ENCODE peak calls at places on chromosome 13, in seven cellular contexts. One of them, this sample, is unnamed. For H3K4me1, the result is how much of the 10 kb centered on the place peaks cover.

GRCh38 chr13:30121244-30121643 is 186.1 kb downstream of the KATNAL1 start:
- DNase-seq in HCT116: no peak
- DNase-seq in tibial nerve: no peak
- DNase-seq in A549: no peak
- DNase-seq in BE2C: no peak
- DNase-seq in cardiac muscle cell: no peak
- DNase-seq in right atrium auricular region: no peak
- DNase-seq in this sample: no peak

GRCh38 chr13:30905932-30906383 is at the start of gene MEDAG:
- DNase-seq in HCT116: no peak
- DNase-seq in tibial nerve: peak
- DNase-seq in A549: no peak
- DNase-seq in BE2C: no peak
- DNase-seq in cardiac muscle cell: no peak
- DNase-seq in right atrium auricular region: peak
- DNase-seq in this sample: peak

GRCh38 chr13:51995677-51996551 is 15.3 kb downstream of the ATP7B start:
- DNase-seq in HCT116: no peak
- DNase-seq in tibial nerve: no peak
- DNase-seq in A549: no peak
- DNase-seq in BE2C: no peak
- DNase-seq in cardiac muscle cell: no peak
- DNase-seq in right atrium auricular region: no peak
- DNase-seq in this sample: peak

GRCh38 chr13:27425151-27425917 is 915 bp downstream of the GTF3A start:
- DNase-seq in HCT116: no peak
- DNase-seq in tibial nerve: no peak
- DNase-seq in A549: no peak
- DNase-seq in BE2C: no peak
- DNase-seq in cardiac muscle cell: no peak
- DNase-seq in right atrium auricular region: no peak
- DNase-seq in this sample: peak

GRCh38 chr13:84896128-84896527 is 903.1 kb downstream of the SLITRK6 start:
- DNase-seq in HCT116: peak
- DNase-seq in tibial nerve: no peak
- DNase-seq in A549: peak
- DNase-seq in BE2C: peak
- DNase-seq in cardiac muscle cell: peak
- DNase-seq in right atrium auricular region: no peak
- DNase-seq in this sample: peak

GRCh38 chr13:80086304-80086721 is 254.6 kb downstream of the SPRY2 start:
- DNase-seq in HCT116: no peak
- DNase-seq in tibial nerve: no peak
- DNase-seq in A549: peak
- DNase-seq in BE2C: no peak
- DNase-seq in cardiac muscle cell: no peak
- DNase-seq in right atrium auricular region: no peak
- DNase-seq in this sample: peak

GRCh38 chr13:81017525-81018152 is 676.7 kb upstream of the SPRY2 start:
- DNase-seq in HCT116: peak
- DNase-seq in tibial nerve: no peak
- DNase-seq in A549: peak
- DNase-seq in BE2C: no peak
- DNase-seq in cardiac muscle cell: peak
- DNase-seq in right atrium auricular region: no peak
- DNase-seq in this sample: no peak

GRCh38 chr13:33730147-33730546 is 87.8 kb upstream of the RFC3 start:
- DNase-seq in HCT116: no peak
- DNase-seq in tibial nerve: no peak
- DNase-seq in A549: no peak
- DNase-seq in BE2C: no peak
- DNase-seq in cardiac muscle cell: no peak
- DNase-seq in right atrium auricular region: no peak
- DNase-seq in this sample: no peak

GRCh38 chr13:108834193-108834592 is 204.8 kb downstream of the MYO16 start:
- DNase-seq in HCT116: peak
- DNase-seq in tibial nerve: no peak
- DNase-seq in A549: no peak
- DNase-seq in BE2C: no peak
- DNase-seq in cardiac muscle cell: no peak
- DNase-seq in right atrium auricular region: no peak
- DNase-seq in this sample: no peak

GRCh38 chr13:102040812-102041211 is 361.0 kb downstream of the FGF14 start:
- DNase-seq in HCT116: no peak
- DNase-seq in tibial nerve: no peak
- DNase-seq in A549: no peak
- DNase-seq in BE2C: no peak
- DNase-seq in cardiac muscle cell: no peak
- DNase-seq in right atrium auricular region: no peak
- DNase-seq in this sample: no peak

GRCh38 chr13:48790996-48791395 is 137.3 kb downstream of the CYSLTR2 start:
- DNase-seq in HCT116: no peak
- DNase-seq in tibial nerve: no peak
- DNase-seq in A549: no peak
- DNase-seq in BE2C: no peak
- DNase-seq in cardiac muscle cell: no peak
- DNase-seq in right atrium auricular region: no peak
- DNase-seq in this sample: no peak

GRCh38 chr13:95800455-95800854 is 123.5 kb downstream of the DNAJC3 start:
- DNase-seq in HCT116: no peak
- DNase-seq in tibial nerve: no peak
- DNase-seq in A549: no peak
- DNase-seq in BE2C: no peak
- DNase-seq in cardiac muscle cell: no peak
- DNase-seq in right atrium auricular region: no peak
- DNase-seq in this sample: no peak

GRCh38 chr13:94454906-94455305 is 24.6 kb downstream of the DCT start:
- DNase-seq in HCT116: no peak
- DNase-seq in tibial nerve: no peak
- DNase-seq in A549: no peak
- DNase-seq in BE2C: no peak
- DNase-seq in cardiac muscle cell: no peak
- DNase-seq in right atrium auricular region: no peak
- DNase-seq in this sample: no peak

GRCh38 chr13:73303858-73304257 is 245.1 kb downstream of the KLF5 start:
- DNase-seq in HCT116: no peak
- DNase-seq in tibial nerve: no peak
- DNase-seq in A549: no peak
- DNase-seq in BE2C: no peak
- DNase-seq in cardiac muscle cell: no peak
- DNase-seq in right atrium auricular region: no peak
- DNase-seq in this sample: no peak

GRCh38 chr13:27619093-27619705 is 1.1 kb downstream of the LNX2 start:
- DNase-seq in HCT116: no peak
- DNase-seq in tibial nerve: no peak
- DNase-seq in A549: no peak
- DNase-seq in BE2C: no peak
- DNase-seq in cardiac muscle cell: no peak
- DNase-seq in right atrium auricular region: no peak
- DNase-seq in this sample: peak

GRCh38 chr13:25187596-25187995 is 15.5 kb upstream of the AMER2 start:
- DNase-seq in HCT116: no peak
- DNase-seq in tibial nerve: no peak
- DNase-seq in A549: no peak
- DNase-seq in BE2C: no peak
- DNase-seq in cardiac muscle cell: no peak
- DNase-seq in right atrium auricular region: peak
- DNase-seq in this sample: no peak

GRCh38 chr13:99086869-99087129 is 108.9 kb upstream of the DOCK9 start:
- DNase-seq in HCT116: no peak
- DNase-seq in tibial nerve: no peak
- DNase-seq in A549: no peak
- DNase-seq in BE2C: peak
- DNase-seq in cardiac muscle cell: no peak
- DNase-seq in right atrium auricular region: no peak
- DNase-seq in this sample: peak

GRCh38 chr13:39415403-39415802 is 187.6 kb downstream of the LHFPL6 start:
- DNase-seq in HCT116: peak
- DNase-seq in tibial nerve: no peak
- DNase-seq in A549: peak
- DNase-seq in BE2C: peak
- DNase-seq in cardiac muscle cell: peak
- DNase-seq in right atrium auricular region: peak
- DNase-seq in this sample: peak

GRCh38 chr13:25468330-25469178 is 96.8 kb downstream of the ATP8A2 start:
- DNase-seq in HCT116: no peak
- DNase-seq in tibial nerve: no peak
- DNase-seq in A549: no peak
- DNase-seq in BE2C: peak
- DNase-seq in cardiac muscle cell: peak
- DNase-seq in right atrium auricular region: no peak
- DNase-seq in this sample: no peak

GRCh38 chr13:99265823-99266426 is 7.7 kb upstream of the GPR18 start:
- DNase-seq in HCT116: peak
- DNase-seq in tibial nerve: no peak
- DNase-seq in A549: peak
- DNase-seq in BE2C: peak
- DNase-seq in cardiac muscle cell: peak
- DNase-seq in right atrium auricular region: no peak
- DNase-seq in this sample: no peak

GRCh38 chr13:110957181-110957884 is 42.5 kb upstream of the ANKRD10 start:
- DNase-seq in HCT116: peak
- DNase-seq in tibial nerve: no peak
- DNase-seq in A549: peak
- DNase-seq in BE2C: no peak
- DNase-seq in cardiac muscle cell: no peak
- DNase-seq in right atrium auricular region: no peak
- DNase-seq in this sample: no peak
- TF ChIP-seq CTCF in HCT116: peak
- TF ChIP-seq CTCF in tibial nerve: no peak
- TF ChIP-seq CTCF in A549: no peak
- TF ChIP-seq CTCF in BE2C: peak
- TF ChIP-seq CTCF in cardiac muscle cell: peak
- TF ChIP-seq CTCF in right atrium auricular region: no peak
- TF ChIP-seq CTCF in this sample: no peak

GRCh38 chr13:111506131-111506530 is 185.7 kb downstream of the TEX29 start:
- DNase-seq in HCT116: no peak
- DNase-seq in tibial nerve: no peak
- DNase-seq in A549: no peak
- DNase-seq in BE2C: no peak
- DNase-seq in cardiac muscle cell: no peak
- DNase-seq in right atrium auricular region: no peak
- DNase-seq in this sample: no peak
- H3K4me1 ChIP-seq in HCT116: under half
- H3K4me1 ChIP-seq in tibial nerve: under half
- H3K4me1 ChIP-seq in A549: under half
- H3K4me1 ChIP-seq in BE2C: under half
- H3K4me1 ChIP-seq in cardiac muscle cell: under half
- H3K4me1 ChIP-seq in right atrium auricular region: under half
- H3K4me1 ChIP-seq in this sample: under half

GRCh38 chr13:36475468-36475867 is 43.2 kb downstream of the CCNA1 start:
- DNase-seq in HCT116: no peak
- DNase-seq in tibial nerve: no peak
- DNase-seq in A549: peak
- DNase-seq in BE2C: no peak
- DNase-seq in cardiac muscle cell: no peak
- DNase-seq in right atrium auricular region: no peak
- DNase-seq in this sample: no peak
- TF ChIP-seq CTCF in HCT116: no peak
- TF ChIP-seq CTCF in tibial nerve: no peak
- TF ChIP-seq CTCF in A549: no peak
- TF ChIP-seq CTCF in BE2C: peak
- TF ChIP-seq CTCF in cardiac muscle cell: peak
- TF ChIP-seq CTCF in right atrium auricular region: no peak
- TF ChIP-seq CTCF in this sample: no peak

DNA sequence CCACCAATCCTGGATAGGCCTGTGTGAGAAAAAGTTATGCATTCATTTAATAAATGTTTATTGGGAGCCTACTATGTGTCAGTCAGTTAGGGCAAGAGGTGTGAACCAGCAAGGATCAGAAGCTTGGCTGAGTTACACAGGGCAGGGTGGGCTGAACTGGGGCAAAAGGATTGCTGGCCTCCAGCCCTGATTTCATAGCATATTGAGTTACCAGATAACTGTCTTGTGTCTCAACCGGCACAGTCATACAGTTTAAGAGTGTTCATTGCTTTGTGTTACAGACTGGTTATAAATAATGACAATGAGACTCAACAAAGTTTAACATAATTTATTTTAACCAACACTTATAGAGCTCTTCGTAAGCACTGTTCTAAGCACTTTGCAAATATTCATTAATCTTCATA is 253.8 kb downstream of the DLEU7 start:
- DNase-seq in HCT116: no peak
- DNase-seq in tibial nerve: no peak
- DNase-seq in A549: peak
- DNase-seq in BE2C: no peak
- DNase-seq in cardiac muscle cell: no peak
- DNase-seq in right atrium auricular region: no peak
- DNase-seq in this sample: no peak
- H3K4me1 ChIP-seq in HCT116: under half
- H3K4me1 ChIP-seq in tibial nerve: under half
- H3K4me1 ChIP-seq in A549: under half
- H3K4me1 ChIP-seq in BE2C: under half
- H3K4me1 ChIP-seq in cardiac muscle cell: under half
- H3K4me1 ChIP-seq in right atrium auricular region: under half
- H3K4me1 ChIP-seq in this sample: under half

GRCh38 chr13:42215578-42216421 is 56.2 kb upstream of the AKAP11 start:
- DNase-seq in HCT116: peak
- DNase-seq in tibial nerve: no peak
- DNase-seq in A549: peak
- DNase-seq in BE2C: peak
- DNase-seq in cardiac muscle cell: peak
- DNase-seq in right atrium auricular region: no peak
- DNase-seq in this sample: peak
- TF ChIP-seq CTCF in HCT116: peak
- TF ChIP-seq CTCF in tibial nerve: peak
- TF ChIP-seq CTCF in A549: peak
- TF ChIP-seq CTCF in BE2C: peak
- TF ChIP-seq CTCF in cardiac muscle cell: peak
- TF ChIP-seq CTCF in right atrium auricular region: peak
- TF ChIP-seq CTCF in this sample: no peak

This sample was measured in colonic mucosa.